ENCODE peak calls at places on chromosomes 13 and 19, in five cellular contexts. G is GM12892, E is adrenal gland, D is epithelial cell of proximal tubule, M is BE2C. X is an unnamed sample.

GRCh38 chr13:52686381-52686780 is 33.7 kb downstream of the SUGT1 start:
- DNase-seq in M (no peak), E (no peak), D (no peak), G (no peak), X (no peak)

GRCh38 chr13:97112451-97113152 is 109.5 kb upstream of the MBNL2 start:
- DNase-seq in E (no peak), M (no peak), D (no peak), G (no peak), X (no peak)

GRCh38 chr13:102915393-102915792 is 69.6 kb downstream of the ERCC5 start:
- DNase-seq in G (no peak), D (no peak), M (no peak), E (no peak), X (no peak)

GRCh38 chr13:60329221-60329983 is 67.6 kb upstream of the TDRD3 start:
- DNase-seq in E (no peak), D (peak), G (no peak), M (peak), X (no peak)

GRCh38 chr19:29076161-29076560 is 136.8 kb downstream of the UQCRFS1 start:
- DNase-seq in E (no peak), G (no peak), M (no peak), D (no peak), X (no peak)

GRCh38 chr19:5210556-5210955 is 130.1 kb downstream of the PTPRS start:
- DNase-seq in E (no peak), G (no peak), M (no peak), D (no peak), X (no peak)

GRCh38 chr13:49320975-49321374 is 73.2 kb downstream of the CDADC1 start:
- DNase-seq in M (no peak), D (no peak), G (no peak), E (no peak), X (no peak)

GRCh38 chr13:95452376-95452775 is 100.1 kb upstream of the CLDN10 start:
- DNase-seq in M (no peak), G (no peak), D (no peak), E (no peak), X (no peak)

GRCh38 chr13:98142427-98143156 is at the start of gene FARP1:
- DNase-seq in G (peak), D (no peak), E (peak), M (peak), X (no peak)

GRCh38 chr19:5364674-5365073 is 24.1 kb upstream of the PTPRS start:
- DNase-seq in G (no peak), M (no peak), E (no peak), D (no peak), X (no peak)

GRCh38 chr13:51844862-51845573 is at the start of gene TMEM272:
- DNase-seq in E (peak), G (peak), D (no peak), M (peak), X (peak)

GRCh38 chr19:5567360-5567970 is at the start of gene TINCR:
- DNase-seq in G (no peak), E (no peak), M (peak), D (no peak), X (no peak)

GRCh38 chr19:50723735-50724521 is 764 bp downstream of the CLEC11A start:
- DNase-seq in D (no peak), E (no peak), G (no peak), M (no peak), X (no peak)

GRCh38 chr19:40410030-40410389 is 3.2 kb downstream of the PRX start:
- DNase-seq in M (no peak), G (no peak), D (no peak), E (no peak), X (no peak)